ENCODE peak calls at places on chromosomes 7 and 10, in four cellular contexts. L, K, O and Q are unnamed samples.

GRCh38 chr7:128247640-128248194 is 6.6 kb downstream of the LEP start:
- DNase-seq in O (no peak), L (no peak), K (no peak), Q (peak; percentile 23)

GRCh38 chr7:52260046-52260665 is 775.3 kb upstream of the POM121L12 start:
- DNase-seq in K (no peak), L (no peak), O (no peak), Q (peak; percentile 25)

GRCh38 chr10:62527019-62527827 is 153.1 kb downstream of the ZNF365 start:
- DNase-seq in K (peak; percentile 90), L (no peak), O (no peak), Q (no peak)

GRCh38 chr10:49661291-49661856 is 18.1 kb upstream of the C10orf53 start:
- DNase-seq in O (no peak), L (no peak), K (no peak), Q (no peak)

GRCh38 chr10:14611971-14612693 is 162.6 kb downstream of the FAM107B start:
- DNase-seq in O (no peak), K (no peak), L (peak; percentile 55), Q (peak; percentile 40)

GRCh38 chr7:82534687-82535086 is 91.1 kb upstream of the CACNA2D1 start:
- DNase-seq in K (no peak), L (no peak), O (no peak), Q (no peak)

GRCh38 chr10:104274762-104275721 is 6.1 kb downstream of the GSTO2 start:
- DNase-seq in L (no peak), K (no peak), O (peak; percentile 62), Q (peak; percentile 57)

GRCh38 chr10:129742742-129743550 is 221.1 kb downstream of the EBF3 start:
- DNase-seq in K (no peak), L (no peak), O (no peak), Q (no peak)

GRCh38 chr10:74381291-74381885 is 230.4 kb downstream of the ADK start:
- DNase-seq in K (no peak), O (no peak), L (no peak), Q (no peak)

GRCh38 chr10:80493482-80494021 is 39.4 kb downstream of the TSPAN14 start:
- DNase-seq in O (no peak), K (no peak), L (peak; percentile 89), Q (peak; percentile 51)

GRCh38 chr7:16933296-16934248 is 51.8 kb upstream of the AGR3 start:
- DNase-seq in O (no peak), K (no peak), L (no peak), Q (no peak)

GRCh38 chr7:140316165-140316661 is 82.1 kb downstream of the SLC37A3 start:
- DNase-seq in O (no peak), L (no peak), K (no peak), Q (peak; percentile 44)

GRCh38 chr7:87220026-87220733 is 648 bp upstream of the TMEM243 start:
- DNase-seq in L (peak; percentile 50), O (peak; percentile 62), K (no peak), Q (peak; percentile 88)

GRCh38 chr10:91797077-91797690 is 1.0 kb upstream of the TNKS2 start:
- DNase-seq in O (no peak), L (no peak), K (no peak), Q (no peak)

GRCh38 chr7:1720325-1720724 is 50.2 kb downstream of the ELFN1 start:
- DNase-seq in K (no peak), L (no peak), O (no peak), Q (no peak)

GRCh38 chr7:85980740-85981139 is 663.0 kb upstream of the GRM3 start:
- DNase-seq in O (no peak), K (no peak), L (no peak), Q (no peak)

GRCh38 chr10:128074589-128074988 is 51.6 kb downstream of the MKI67 start:
- DNase-seq in K (no peak), O (no peak), L (no peak), Q (no peak)

GRCh38 chr7:124412531-124412930 is 353.1 kb downstream of the GPR37 start:
- DNase-seq in O (no peak), L (no peak), K (no peak), Q (no peak)

GRCh38 chr7:124413029-124413428 is 352.6 kb downstream of the GPR37 start:
- DNase-seq in O (no peak), L (no peak), K (no peak), Q (no peak)

GRCh38 chr7:124411796-124412195 is 353.8 kb downstream of the GPR37 start:
- DNase-seq in L (no peak), K (no peak), O (no peak), Q (no peak)
- H3K4me2 ChIP-seq in L (no peak overlapping the region), K (no peak overlapping the region), O (no peak overlapping the region), Q (no peak overlapping the region)

GRCh38 chr7:11266101-11266500 is 292.4 kb downstream of the PHF14 start:
- DNase-seq in K (no peak), L (no peak), O (no peak), Q (no peak)

GRCh38 chr7:11256501-11256900 is 282.8 kb downstream of the PHF14 start:
- DNase-seq in K (no peak), O (no peak), L (no peak), Q (no peak)

GRCh38 chr7:11261470-11261869 is 287.8 kb downstream of the PHF14 start:
- DNase-seq in K (no peak), L (peak; percentile 6), O (no peak), Q (no peak)
- TF ChIP-seq CHD4 in K (no peak), L (no peak), O (no peak), Q (no peak)

DNA sequence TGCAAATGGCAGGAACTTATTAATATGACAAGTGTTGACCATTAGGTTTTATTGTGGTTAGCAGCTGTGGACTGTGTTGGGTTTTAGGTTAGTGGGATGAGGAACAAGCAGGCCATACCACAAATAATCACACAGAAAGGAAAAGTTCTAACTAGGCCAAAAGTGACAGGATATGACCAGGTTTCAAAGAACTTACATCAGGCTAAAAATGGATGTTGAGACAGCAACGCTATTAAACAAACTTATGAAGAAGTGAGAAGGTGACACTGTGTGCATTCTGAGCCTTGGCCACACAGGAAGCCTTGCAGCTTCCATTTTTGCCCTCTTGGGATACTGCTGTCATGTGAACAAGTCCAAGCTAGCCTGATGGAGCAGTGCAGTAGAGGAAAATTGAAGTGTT is 568.8 kb downstream of the HTR7 start:
- DNase-seq in O (no peak), L (no peak), K (peak; percentile 33), Q (no peak)
- H3K4me2 ChIP-seq in O (no peak overlapping the region), L (no peak overlapping the region), K (peak overlapping the region; percentile 13), Q (no peak overlapping the region)

GRCh38 chr7:70736715-70737460 is 395.1 kb upstream of the GALNT17 start:
- DNase-seq in K (no peak), O (no peak), L (no peak), Q (no peak)

GRCh38 chr7:70738080-70738479 is 393.9 kb upstream of the GALNT17 start:
- DNase-seq in L (no peak), O (no peak), K (no peak), Q (peak; percentile 49)

GRCh38 chr7:70733115-70733514 is 398.8 kb upstream of the GALNT17 start:
- DNase-seq in L (no peak), K (no peak), O (no peak), Q (no peak)

GRCh38 chr7:70734436-70734835 is 397.5 kb upstream of the GALNT17 start:
- DNase-seq in L (no peak), K (no peak), O (no peak), Q (no peak)

DNA sequence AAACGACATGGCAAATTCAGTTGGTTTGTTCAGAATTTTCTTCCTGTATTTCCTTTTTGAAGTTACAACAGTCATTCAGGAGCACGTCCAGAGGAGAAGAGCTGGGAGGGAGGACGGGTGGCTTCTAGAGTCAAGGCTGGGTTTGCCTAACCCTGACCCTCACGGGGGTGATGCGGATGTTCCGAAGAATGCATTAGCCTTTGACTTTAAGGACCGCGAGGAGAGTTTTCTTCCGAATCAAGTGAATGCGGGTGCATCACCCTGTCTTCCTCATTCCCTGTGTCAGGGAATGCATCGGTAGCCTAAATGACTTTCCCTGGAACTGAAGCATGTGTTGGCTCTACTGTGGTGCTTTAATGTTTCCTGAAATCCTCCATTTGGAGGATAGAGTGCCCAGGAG is 396.6 kb upstream of the GALNT17 start:
- DNase-seq in L (no peak), K (no peak), O (no peak), Q (no peak)
- TF ChIP-seq CHD4 in L (no peak), K (no peak), O (no peak), Q (no peak)

GRCh38 chr7:89001306-89001705 is 205.8 kb upstream of the TEX47 start:
- DNase-seq in O (no peak), L (no peak), K (no peak), Q (no peak)

GRCh38 chr7:89002942-89003618 is 207.5 kb upstream of the TEX47 start:
- DNase-seq in K (peak; percentile 24), O (no peak), L (no peak), Q (no peak)

DNA sequence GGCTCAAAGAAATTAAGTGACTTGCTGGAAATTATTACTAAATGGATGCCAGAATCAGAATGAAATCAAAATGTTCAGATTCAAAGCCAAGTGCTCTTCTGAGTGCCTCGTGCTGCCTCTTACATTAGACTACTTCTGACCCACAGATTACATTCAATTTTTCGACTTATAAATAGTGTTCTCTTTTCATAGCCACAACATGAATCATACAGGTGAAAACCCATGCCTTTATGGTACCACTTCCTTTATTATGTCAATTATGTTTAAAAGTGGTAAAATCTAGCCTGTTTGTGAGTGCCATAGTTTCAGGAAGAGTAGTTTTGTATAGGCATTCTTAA is 208.1 kb upstream of the TEX47 start:
- DNase-seq in K (peak; percentile 20), L (no peak), O (no peak), Q (no peak)
- H3K4me2 ChIP-seq in K (peak overlapping the region; percentile 71), L (no peak overlapping the region), O (no peak overlapping the region), Q (no peak overlapping the region)